ENCODE peak calls at places on chromosomes 16 and 17, in five cellular contexts. M is tibial artery, L is bronchial epithelial cell, A is tibial nerve, Q is fibroblast of lung. W is an unnamed sample.

GRCh38 chr17:82869536-82869935 is 29.7 kb upstream of the ZNF750 start:
- DNase-seq in M (no peak), L (no peak), A (no peak), Q (no peak), W (no peak)

GRCh38 chr17:55466671-55467070 is 44.6 kb downstream of the SMIM36 start:
- DNase-seq in M (no peak), L (no peak), A (no peak), Q (no peak), W (no peak)

GRCh38 chr16:77674888-77675287 is 47.4 kb upstream of the NUDT7 start:
- DNase-seq in M (no peak), L (peak; percentile 9), A (no peak), Q (peak; percentile 86), W (no peak)

GRCh38 chr16:84144859-84145639 is at the start of the genes DNAAF1 and HSDL1:
- DNase-seq in M (peak; percentile 93), L (peak; percentile 55), A (peak; percentile 79), Q (peak; percentile 63), W (peak; percentile 45)

GRCh38 chr17:34125921-34126320 is 129.2 kb upstream of the CCL2 start:
- DNase-seq in M (no peak), L (no peak), A (no peak), Q (no peak), W (no peak)

GRCh38 chr17:13597723-13598347 is 3.9 kb downstream of the HS3ST3A1 start:
- DNase-seq in M (no peak), L (peak; percentile 49), A (no peak), Q (peak; percentile 69), W (no peak)

GRCh38 chr16:57304169-57305061 is 19.9 kb upstream of the PLLP start:
- DNase-seq in M (peak; percentile 92), L (peak; percentile 41), A (no peak), Q (peak; percentile 69), W (no peak)

GRCh38 chr16:48384982-48385271 is 286 bp downstream of the SIAH1 start:
- DNase-seq in M (no peak), L (no peak), A (no peak), Q (peak; percentile 33), W (no peak)

GRCh38 chr17:30369995-30370394 is 8.7 kb upstream of the CPD start:
- DNase-seq in M (no peak), L (peak; percentile 92), A (no peak), Q (peak; percentile 34), W (no peak)

GRCh38 chr16:28180660-28181556 is 30.9 kb downstream of the XPO6 start:
- DNase-seq in M (no peak), L (no peak), A (no peak), Q (peak; percentile 56), W (no peak)

GRCh38 chr16:66273644-66274334 is 92.7 kb upstream of the CDH5 start:
- DNase-seq in M (no peak), L (peak; percentile 65), A (no peak), Q (peak; percentile 61), W (no peak)
- TF ChIP-seq CTCF in M (no peak), L (peak; percentile 25), A (peak; percentile 4), Q (no peak), W (peak; percentile 22)

DNA sequence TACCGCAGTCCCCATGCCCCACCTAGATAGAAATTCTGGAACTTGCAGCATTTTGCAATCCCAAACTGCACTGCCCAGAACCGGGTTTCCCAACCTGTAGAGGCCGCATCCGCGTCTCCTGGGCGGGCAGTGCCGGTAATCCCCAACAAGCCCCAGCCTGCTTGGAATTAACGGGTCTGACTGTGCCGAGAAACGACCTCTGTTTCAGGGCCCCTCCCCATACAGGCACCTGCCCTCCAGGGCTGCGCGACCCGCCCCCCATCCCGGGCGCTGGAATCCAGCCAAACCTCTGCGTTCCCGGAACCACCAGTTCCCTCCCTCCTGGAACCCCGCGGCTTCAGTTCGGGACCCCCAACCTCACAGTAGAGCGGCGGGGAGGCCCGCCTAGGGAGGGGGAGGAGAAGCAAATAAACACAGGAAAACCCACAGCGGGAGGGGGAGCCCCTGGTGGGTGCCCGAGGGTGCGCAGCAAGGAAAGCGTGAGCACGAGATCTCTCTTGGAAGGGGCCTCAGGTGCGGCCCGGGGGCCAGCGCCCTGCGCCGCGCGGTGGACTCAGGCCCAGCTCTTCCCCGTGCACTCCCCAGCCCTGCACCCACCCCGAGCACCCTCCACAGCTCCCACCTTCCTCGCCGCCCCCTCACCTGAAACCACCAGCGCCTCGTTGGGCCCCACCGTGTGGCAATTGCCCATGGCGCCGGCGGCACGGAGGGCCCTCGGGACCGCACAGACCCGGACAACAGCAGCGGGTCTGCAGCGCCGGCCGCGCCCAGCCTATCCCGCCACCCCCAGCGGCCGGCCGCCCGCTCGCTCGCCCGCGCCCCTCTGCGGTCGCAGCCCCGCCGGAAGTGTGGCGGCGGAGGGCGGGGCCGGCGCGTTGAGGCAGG is at the start of gene FLOT2:
- DNase-seq in M (peak; percentile 86), L (peak; percentile 90), A (peak; percentile 54), Q (peak; percentile 31), W (peak; percentile 65)
- TF ChIP-seq CTCF in M (peak; percentile 19), L (peak; percentile 19), A (peak; percentile 17), Q (peak; percentile 33), W (peak; percentile 17)

GRCh38 chr16:30979170-30980067 is 5.6 kb upstream of the HSD3B7 start:
- DNase-seq in M (no peak), L (no peak), A (no peak), Q (no peak), W (no peak)

GRCh38 chr16:30980434-30980833 is 4.6 kb upstream of the HSD3B7 start:
- DNase-seq in M (peak; percentile 66), L (no peak), A (no peak), Q (no peak), W (no peak)

GRCh38 chr16:30980068-30980371 is 5.0 kb upstream of the HSD3B7 start:
- DNase-seq in M (no peak), L (no peak), A (no peak), Q (no peak), W (no peak)

GRCh38 chr16:30976486-30976885 is 8.5 kb upstream of the HSD3B7 start:
- DNase-seq in M (no peak), L (no peak), A (no peak), Q (no peak), W (no peak)

GRCh38 chr16:30977502-30977901 is 7.5 kb upstream of the HSD3B7 start:
- DNase-seq in M (no peak), L (no peak), A (no peak), Q (no peak), W (no peak)
- TF ChIP-seq CTCF in M (no peak), L (peak; percentile 26), A (no peak), Q (peak; percentile 21), W (peak; percentile 25)

GRCh38 chr16:3356118-3356517 is 429 bp downstream of the OR2C1 start:
- DNase-seq in M (no peak), L (no peak), A (no peak), Q (no peak), W (no peak)
- TF ChIP-seq CTCF in M (no peak), L (no peak), A (no peak), Q (no peak), W (no peak)

DNA sequence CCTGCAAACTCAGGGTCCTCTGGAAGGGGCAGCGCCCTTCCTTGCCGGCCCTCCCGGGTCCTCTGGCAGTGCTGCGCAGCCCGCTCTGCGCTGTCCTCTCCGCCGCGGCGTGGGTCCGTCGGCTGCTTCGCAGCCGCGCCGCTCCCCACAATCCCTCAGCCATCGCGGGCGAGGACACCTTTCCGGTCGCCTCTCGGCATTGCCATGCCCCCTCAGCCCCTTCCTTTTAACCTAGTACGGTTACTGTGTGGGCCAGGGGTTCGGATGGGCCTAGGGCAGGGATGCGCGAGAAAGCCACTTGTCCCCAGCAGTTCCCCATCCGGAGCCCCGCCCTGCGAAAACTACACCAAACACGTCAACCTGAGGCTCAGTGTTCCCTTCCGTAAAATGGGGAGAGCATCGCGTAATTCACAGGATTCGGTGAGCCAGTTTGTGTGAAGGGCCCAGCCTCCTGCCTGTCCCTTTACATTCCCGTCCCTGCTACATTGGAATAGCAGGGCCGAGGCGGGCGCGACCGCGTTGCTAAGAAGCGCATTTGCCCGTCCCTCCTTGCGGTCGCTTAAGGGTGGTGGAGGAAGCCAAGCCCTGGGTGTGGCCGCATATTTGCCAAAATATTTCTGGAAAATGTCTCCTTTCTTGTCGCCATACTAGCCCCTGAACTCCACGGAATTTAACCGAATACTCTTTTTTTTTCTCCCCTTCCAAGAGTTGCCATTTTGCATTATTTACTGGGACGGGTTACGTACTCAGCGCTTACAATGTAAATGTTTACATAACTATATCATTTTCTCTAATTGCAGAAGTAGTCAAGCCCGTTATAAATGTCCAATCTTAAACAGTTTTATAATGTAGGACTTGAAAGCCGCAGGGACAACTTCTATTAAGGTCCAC is 13.2 kb downstream of the COPZ2 start:
- DNase-seq in M (peak; percentile 77), L (no peak), A (no peak), Q (peak; percentile 61), W (no peak)
- TF ChIP-seq CTCF in M (peak; percentile 1), L (no peak), A (no peak), Q (no peak), W (no peak)

GRCh38 chr17:9004132-9004960 is 17.0 kb upstream of the NTN1 start:
- DNase-seq in M (no peak), L (no peak), A (no peak), Q (no peak), W (no peak)
- TF ChIP-seq CTCF in M (no peak), L (no peak), A (no peak), Q (no peak), W (no peak)

DNA sequence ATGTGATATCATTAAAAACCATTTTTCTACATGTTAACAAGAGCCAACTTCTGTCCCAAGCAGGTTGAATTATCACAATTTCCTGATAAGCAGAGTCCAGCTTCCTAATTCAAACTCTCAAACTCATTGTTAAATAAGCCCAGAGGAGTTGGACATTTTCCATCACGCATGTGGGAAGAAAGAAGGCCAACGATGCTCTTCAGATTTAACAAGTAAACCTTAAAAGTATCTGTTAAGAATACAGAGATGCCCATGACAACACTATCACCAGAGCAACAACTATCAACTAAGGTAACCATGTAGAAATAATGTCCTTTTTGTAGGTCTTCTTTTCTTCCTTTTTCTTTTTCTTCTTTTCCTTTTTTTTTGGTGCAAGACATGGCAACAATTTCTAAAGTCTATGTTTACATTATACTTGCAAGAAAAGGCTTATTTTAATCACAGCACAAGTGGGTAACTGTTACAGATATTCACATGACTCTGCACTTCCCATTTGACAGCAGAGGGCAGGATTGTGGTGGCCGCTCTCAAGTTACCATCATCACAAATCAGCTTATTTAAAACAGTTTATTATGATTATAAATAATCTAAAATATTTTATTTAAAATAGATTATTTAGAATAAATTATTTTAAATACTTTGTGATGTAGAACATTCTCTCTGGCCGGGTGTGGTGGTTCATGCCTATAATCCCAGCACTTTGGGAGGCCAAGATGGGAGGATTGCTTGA is 35.7 kb upstream of the DHRS7B start:
- DNase-seq in M (no peak), L (no peak), A (no peak), Q (no peak), W (no peak)
- TF ChIP-seq CTCF in M (no peak), L (no peak), A (peak; percentile 8), Q (no peak), W (no peak)

GRCh38 chr16:66512589-66513404 is 37.1 kb downstream of the TK2 start:
- DNase-seq in M (peak; percentile 80), L (peak; percentile 66), A (no peak), Q (peak; percentile 49), W (no peak)

GRCh38 chr16:66510711-66511614 is 39.0 kb downstream of the TK2 start:
- DNase-seq in M (peak; percentile 81), L (no peak), A (no peak), Q (peak; percentile 30), W (no peak)

GRCh38 chr16:66509576-66509975 is 40.3 kb downstream of the TK2 start:
- DNase-seq in M (peak; percentile 54), L (no peak), A (no peak), Q (no peak), W (no peak)

GRCh38 chr16:66510298-66510697 is 39.6 kb downstream of the TK2 start:
- DNase-seq in M (peak; percentile 66), L (no peak), A (no peak), Q (no peak), W (no peak)

GRCh38 chr16:66511615-66512500 is 38.1 kb downstream of the TK2 start:
- DNase-seq in M (peak; percentile 82), L (peak; percentile 81), A (no peak), Q (peak; percentile 86), W (no peak)
- TF ChIP-seq CTCF in M (no peak), L (no peak), A (no peak), Q (no peak), W (no peak)